ENCODE peak calls at places on chromosomes 3 and 15, in nine cellular contexts. One of them, this sample, is unnamed. For H4K20me1, the result is how much of the 10 kb centered on the place peaks cover.

GRCh38 chr3:126149960-126150515 is 30.3 kb downstream of the ALDH1L1 start:
- DNase-seq in GM12878: no peak
- DNase-seq in osteoblast: peak
- DNase-seq in astrocyte: no peak
- DNase-seq in PC-3: no peak
- DNase-seq in GM23338: no peak
- DNase-seq in mammary epithelial cell: no peak
- DNase-seq in GM23248: no peak
- DNase-seq in fibroblast of lung: no peak
- DNase-seq in this sample: no peak

GRCh38 chr3:94004301-94004910 is 24.0 kb downstream of the STX19 start:
- DNase-seq in astrocyte: peak
- DNase-seq in mammary epithelial cell: peak
- DNase-seq in GM12878: peak
- DNase-seq in PC-3: peak
- DNase-seq in fibroblast of lung: peak
- DNase-seq in osteoblast: no peak
- DNase-seq in GM23248: peak
- DNase-seq in GM23338: peak
- DNase-seq in this sample: peak

GRCh38 chr15:81280086-81280485 is 43.9 kb downstream of the STARD5 start:
- DNase-seq in GM12878: no peak
- DNase-seq in PC-3: no peak
- DNase-seq in osteoblast: no peak
- DNase-seq in astrocyte: no peak
- DNase-seq in GM23248: no peak
- DNase-seq in GM23338: no peak
- DNase-seq in fibroblast of lung: no peak
- DNase-seq in mammary epithelial cell: no peak
- DNase-seq in this sample: no peak

GRCh38 chr3:138467905-138468304 is 33.5 kb downstream of the ESYT3 start:
- DNase-seq in astrocyte: no peak
- DNase-seq in GM23338: no peak
- DNase-seq in PC-3: no peak
- DNase-seq in fibroblast of lung: no peak
- DNase-seq in osteoblast: no peak
- DNase-seq in mammary epithelial cell: no peak
- DNase-seq in GM23248: no peak
- DNase-seq in GM12878: no peak
- DNase-seq in this sample: no peak

GRCh38 chr3:102200126-102200525 is 234.7 kb upstream of the ZPLD1 start:
- DNase-seq in mammary epithelial cell: peak
- DNase-seq in fibroblast of lung: peak
- DNase-seq in GM12878: no peak
- DNase-seq in PC-3: no peak
- DNase-seq in astrocyte: peak
- DNase-seq in osteoblast: no peak
- DNase-seq in GM23248: peak
- DNase-seq in GM23338: no peak
- DNase-seq in this sample: no peak

GRCh38 chr15:44081223-44082013 is 113.7 kb downstream of the FRMD5 start:
- DNase-seq in GM23338: no peak
- DNase-seq in GM23248: peak
- DNase-seq in astrocyte: peak
- DNase-seq in GM12878: no peak
- DNase-seq in mammary epithelial cell: peak
- DNase-seq in fibroblast of lung: peak
- DNase-seq in osteoblast: peak
- DNase-seq in PC-3: no peak
- DNase-seq in this sample: no peak

GRCh38 chr15:74907277-74907870 is 723 bp upstream of the FAM219B start:
- DNase-seq in mammary epithelial cell: no peak
- DNase-seq in GM23338: no peak
- DNase-seq in astrocyte: no peak
- DNase-seq in GM23248: peak
- DNase-seq in fibroblast of lung: no peak
- DNase-seq in osteoblast: peak
- DNase-seq in PC-3: no peak
- DNase-seq in GM12878: no peak
- DNase-seq in this sample: no peak

GRCh38 chr3:72821170-72821781 is 27.0 kb downstream of the SHQ1 start:
- DNase-seq in PC-3: peak
- DNase-seq in GM23248: no peak
- DNase-seq in fibroblast of lung: peak
- DNase-seq in astrocyte: peak
- DNase-seq in GM23338: no peak
- DNase-seq in osteoblast: peak
- DNase-seq in GM12878: no peak
- DNase-seq in mammary epithelial cell: peak
- DNase-seq in this sample: peak

GRCh38 chr3:75294124-75294523 is 370.0 kb upstream of the FRG2C start:
- DNase-seq in GM23338: peak
- DNase-seq in osteoblast: peak
- DNase-seq in mammary epithelial cell: peak
- DNase-seq in PC-3: peak
- DNase-seq in GM12878: no peak
- DNase-seq in fibroblast of lung: peak
- DNase-seq in GM23248: peak
- DNase-seq in astrocyte: peak
- DNase-seq in this sample: no peak

GRCh38 chr15:65411470-65412071 is 11.2 kb downstream of the IGDCC4 start:
- DNase-seq in PC-3: peak
- DNase-seq in GM23338: no peak
- DNase-seq in osteoblast: no peak
- DNase-seq in GM12878: no peak
- DNase-seq in mammary epithelial cell: peak
- DNase-seq in astrocyte: peak
- DNase-seq in GM23248: peak
- DNase-seq in fibroblast of lung: peak
- DNase-seq in this sample: no peak

GRCh38 chr15:90948506-90948905 is 6.2 kb upstream of the RCCD1 start:
- DNase-seq in osteoblast: no peak
- DNase-seq in GM23338: no peak
- DNase-seq in GM12878: no peak
- DNase-seq in GM23248: no peak
- DNase-seq in mammary epithelial cell: no peak
- DNase-seq in fibroblast of lung: no peak
- DNase-seq in PC-3: no peak
- DNase-seq in astrocyte: no peak
- DNase-seq in this sample: no peak

GRCh38 chr3:157438371-157438735 is 1.7 kb downstream of the PTX3 start:
- DNase-seq in osteoblast: no peak
- DNase-seq in astrocyte: peak
- DNase-seq in GM23338: peak
- DNase-seq in mammary epithelial cell: no peak
- DNase-seq in fibroblast of lung: peak
- DNase-seq in GM23248: peak
- DNase-seq in GM12878: no peak
- DNase-seq in PC-3: peak
- DNase-seq in this sample: no peak

GRCh38 chr3:46865034-46865507 is 1.8 kb upstream of the MYL3 start:
- DNase-seq in osteoblast: peak
- DNase-seq in astrocyte: no peak
- DNase-seq in GM23338: no peak
- DNase-seq in fibroblast of lung: no peak
- DNase-seq in GM12878: no peak
- DNase-seq in PC-3: no peak
- DNase-seq in mammary epithelial cell: peak
- DNase-seq in GM23248: peak
- DNase-seq in this sample: no peak

GRCh38 chr3:54772046-54772445 is 155.8 kb downstream of the LRTM1 start:
- DNase-seq in osteoblast: no peak
- DNase-seq in astrocyte: peak
- DNase-seq in GM12878: no peak
- DNase-seq in PC-3: no peak
- DNase-seq in GM23338: no peak
- DNase-seq in GM23248: peak
- DNase-seq in fibroblast of lung: peak
- DNase-seq in mammary epithelial cell: no peak
- DNase-seq in this sample: no peak

GRCh38 chr3:184757010-184757651 is 45.3 kb upstream of the MAGEF1 start:
- DNase-seq in osteoblast: peak
- DNase-seq in GM23248: peak
- DNase-seq in GM23338: peak
- DNase-seq in fibroblast of lung: peak
- DNase-seq in PC-3: no peak
- DNase-seq in GM12878: no peak
- DNase-seq in astrocyte: peak
- DNase-seq in mammary epithelial cell: peak
- DNase-seq in this sample: no peak

GRCh38 chr3:170811515-170811914 is 58.5 kb downstream of the RPL22L1 start:
- DNase-seq in PC-3: peak
- DNase-seq in GM12878: no peak
- DNase-seq in fibroblast of lung: peak
- DNase-seq in osteoblast: no peak
- DNase-seq in astrocyte: peak
- DNase-seq in mammary epithelial cell: peak
- DNase-seq in GM23248: peak
- DNase-seq in GM23338: no peak
- DNase-seq in this sample: no peak

GRCh38 chr15:68345481-68345880 is 67.9 kb downstream of the FEM1B start:
- DNase-seq in GM12878: no peak
- DNase-seq in GM23338: no peak
- DNase-seq in astrocyte: no peak
- DNase-seq in fibroblast of lung: no peak
- DNase-seq in PC-3: no peak
- DNase-seq in osteoblast: no peak
- DNase-seq in GM23248: no peak
- DNase-seq in mammary epithelial cell: no peak
- DNase-seq in this sample: no peak
- H2AFZ ChIP-seq in GM12878: no peak
- H2AFZ ChIP-seq in GM23338: no peak
- H2AFZ ChIP-seq in astrocyte: no peak
- H2AFZ ChIP-seq in fibroblast of lung: no peak
- H2AFZ ChIP-seq in PC-3: no peak
- H2AFZ ChIP-seq in osteoblast: no peak
- H2AFZ ChIP-seq in GM23248: no peak
- H2AFZ ChIP-seq in mammary epithelial cell: no peak
- H2AFZ ChIP-seq in this sample: no peak

GRCh38 chr3:196390116-196390515 is 42.1 kb downstream of the UBXN7 start:
- DNase-seq in osteoblast: no peak
- DNase-seq in GM23338: no peak
- DNase-seq in GM12878: no peak
- DNase-seq in astrocyte: no peak
- DNase-seq in mammary epithelial cell: no peak
- DNase-seq in GM23248: no peak
- DNase-seq in PC-3: no peak
- DNase-seq in fibroblast of lung: no peak
- DNase-seq in this sample: no peak
- H4K20me1 ChIP-seq in osteoblast: under half
- H4K20me1 ChIP-seq in GM23338: under half
- H4K20me1 ChIP-seq in GM12878: under half
- H4K20me1 ChIP-seq in astrocyte: under half
- H4K20me1 ChIP-seq in mammary epithelial cell: under half
- H4K20me1 ChIP-seq in GM23248: under half
- H4K20me1 ChIP-seq in PC-3: under half
- H4K20me1 ChIP-seq in fibroblast of lung: under half
- H4K20me1 ChIP-seq in this sample: under half

GRCh38 chr3:62888180-62888579 is 13.0 kb upstream of the CADPS start:
- DNase-seq in mammary epithelial cell: no peak
- DNase-seq in fibroblast of lung: no peak
- DNase-seq in astrocyte: no peak
- DNase-seq in GM23338: peak
- DNase-seq in GM23248: no peak
- DNase-seq in GM12878: no peak
- DNase-seq in PC-3: no peak
- DNase-seq in osteoblast: no peak
- DNase-seq in this sample: peak
- H3K4me2 ChIP-seq in mammary epithelial cell: no peak
- H3K4me2 ChIP-seq in fibroblast of lung: no peak
- H3K4me2 ChIP-seq in astrocyte: no peak
- H3K4me2 ChIP-seq in GM23338: peak
- H3K4me2 ChIP-seq in GM23248: no peak
- H3K4me2 ChIP-seq in GM12878: no peak
- H3K4me2 ChIP-seq in PC-3: no peak
- H3K4me2 ChIP-seq in osteoblast: no peak
- H3K4me2 ChIP-seq in this sample: no peak

GRCh38 chr3:134315286-134316106 is 58.8 kb downstream of the AMOTL2 start:
- DNase-seq in PC-3: peak
- DNase-seq in astrocyte: peak
- DNase-seq in GM23248: peak
- DNase-seq in osteoblast: peak
- DNase-seq in GM12878: no peak
- DNase-seq in mammary epithelial cell: no peak
- DNase-seq in fibroblast of lung: peak
- DNase-seq in GM23338: peak
- DNase-seq in this sample: no peak

GRCh38 chr3:134319894-134320293 is 54.4 kb downstream of the AMOTL2 start:
- DNase-seq in PC-3: no peak
- DNase-seq in osteoblast: no peak
- DNase-seq in fibroblast of lung: no peak
- DNase-seq in mammary epithelial cell: no peak
- DNase-seq in GM23248: no peak
- DNase-seq in astrocyte: no peak
- DNase-seq in GM12878: no peak
- DNase-seq in GM23338: no peak
- DNase-seq in this sample: no peak

GRCh38 chr3:134314588-134315285 is 59.5 kb downstream of the AMOTL2 start:
- DNase-seq in GM23338: no peak
- DNase-seq in PC-3: no peak
- DNase-seq in mammary epithelial cell: no peak
- DNase-seq in fibroblast of lung: no peak
- DNase-seq in GM23248: peak
- DNase-seq in astrocyte: no peak
- DNase-seq in GM12878: no peak
- DNase-seq in osteoblast: peak
- DNase-seq in this sample: no peak

GRCh38 chr3:134318166-134318565 is 56.1 kb downstream of the AMOTL2 start:
- DNase-seq in fibroblast of lung: no peak
- DNase-seq in osteoblast: no peak
- DNase-seq in GM23338: no peak
- DNase-seq in GM23248: no peak
- DNase-seq in astrocyte: no peak
- DNase-seq in PC-3: no peak
- DNase-seq in mammary epithelial cell: no peak
- DNase-seq in GM12878: no peak
- DNase-seq in this sample: no peak

DNA sequence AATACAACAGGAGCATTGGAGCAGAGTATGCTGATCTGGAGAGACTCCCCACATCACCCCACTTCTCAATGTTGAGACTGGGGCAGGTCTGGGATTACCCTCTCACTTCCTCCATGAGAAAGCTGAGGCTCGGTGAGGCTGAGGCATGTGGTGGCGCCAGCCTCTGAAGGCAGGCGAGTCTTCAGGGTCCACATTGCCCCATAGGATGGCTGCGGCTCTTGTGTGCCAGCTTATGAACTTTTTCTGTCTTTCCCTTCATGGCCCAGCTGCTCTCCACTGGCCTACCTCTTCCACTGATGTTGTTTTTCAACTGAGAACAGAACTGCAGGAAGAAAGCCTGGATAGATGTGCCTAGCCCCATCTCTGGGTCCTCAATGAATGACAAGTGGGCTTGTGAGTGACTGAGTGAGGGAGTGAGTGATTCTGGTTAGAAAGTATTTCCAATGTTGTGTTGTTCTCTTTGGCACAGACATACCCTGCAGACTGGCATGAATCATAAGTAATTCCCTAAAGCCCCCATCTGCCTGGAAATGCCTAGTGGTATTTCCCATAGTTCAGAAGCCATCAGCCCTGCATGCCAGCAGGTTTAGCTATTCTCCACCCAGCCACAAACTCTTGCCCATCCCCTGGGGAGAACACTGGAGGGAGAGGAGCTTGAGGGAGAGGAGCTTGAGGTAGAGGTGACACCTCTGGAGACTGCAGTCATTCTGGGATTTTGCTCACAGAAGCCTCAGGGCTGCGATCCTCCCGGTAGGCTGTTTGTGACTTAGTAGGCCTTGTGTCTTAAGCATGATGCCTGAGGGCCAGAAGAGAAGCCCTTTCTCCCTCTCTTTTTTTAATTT is 56.9 kb downstream of the AMOTL2 start:
- DNase-seq in osteoblast: no peak
- DNase-seq in fibroblast of lung: peak
- DNase-seq in PC-3: peak
- DNase-seq in astrocyte: no peak
- DNase-seq in GM23338: no peak
- DNase-seq in GM12878: no peak
- DNase-seq in mammary epithelial cell: peak
- DNase-seq in GM23248: peak
- DNase-seq in this sample: no peak
- H2AFZ ChIP-seq in osteoblast: no peak
- H2AFZ ChIP-seq in fibroblast of lung: no peak
- H2AFZ ChIP-seq in PC-3: peak
- H2AFZ ChIP-seq in astrocyte: no peak
- H2AFZ ChIP-seq in GM23338: no peak
- H2AFZ ChIP-seq in GM12878: no peak
- H2AFZ ChIP-seq in mammary epithelial cell: no peak
- H2AFZ ChIP-seq in GM23248: no peak
- H2AFZ ChIP-seq in this sample: no peak

This sample was measured in OCI-LY7.